ENCODE peak calls at places on chromosome 9, in five cellular contexts. L, R, D, G and W are unnamed samples.
A peak's percentile ranks its signal among the peaks of the same experiment; 100 is the strongest.

GRCh38 chr9:110648698-110649097 is 19.9 kb upstream of the MUSK start:
- DNase-seq in R (no peak), L (no peak), D (no peak), G (no peak), W (no peak)

GRCh38 chr9:113649054-113649453 is 185.5 kb downstream of the RGS3 start:
- DNase-seq in R (no peak), D (no peak), L (no peak), G (no peak), W (no peak)

GRCh38 chr9:21609506-21609905 is 127.4 kb upstream of the IFNE start:
- DNase-seq in D (no peak), G (no peak), L (no peak), R (no peak), W (no peak)

GRCh38 chr9:128912270-128912853 is 8.4 kb upstream of the PHYHD1 start:
- DNase-seq in L (peak; percentile 92), R (peak; percentile 55), G (no peak), D (peak; percentile 97), W (peak; percentile 98)

GRCh38 chr9:136939996-136940525 is 4.5 kb downstream of the FBXW5 start:
- DNase-seq in D (no peak), L (no peak), R (no peak), G (no peak), W (no peak)

GRCh38 chr9:137055385-137056364 is 1.8 kb upstream of the ENTPD2 start:
- DNase-seq in R (no peak), D (peak; percentile 66), L (no peak), G (no peak), W (no peak)

GRCh38 chr9:18393340-18394130 is 80.4 kb upstream of the ADAMTSL1 start:
- DNase-seq in L (peak; percentile 57), R (no peak), G (no peak), D (peak; percentile 97), W (peak; percentile 75)

GRCh38 chr9:92887880-92888338 is 10.1 kb upstream of the ZNF484 start:
- DNase-seq in L (no peak), D (no peak), G (no peak), R (no peak), W (no peak)

GRCh38 chr9:83937861-83938455 is 16.7 kb upstream of the KIF27 start:
- DNase-seq in G (peak; percentile 63), L (peak; percentile 86), R (no peak), D (peak; percentile 36), W (no peak)

GRCh38 chr9:33197279-33197678 is 30.1 kb upstream of the B4GALT1 start:
- DNase-seq in R (no peak), G (no peak), L (no peak), D (no peak), W (no peak)

GRCh38 chr9:21559402-21560280 is 77.5 kb upstream of the IFNE start:
- DNase-seq in R (peak; percentile 77), G (peak; percentile 48), D (peak; percentile 81), L (peak; percentile 73), W (no peak)

GRCh38 chr9:130630506-130631330 is 33.7 kb upstream of the PRDM12 start:
- DNase-seq in G (no peak), R (no peak), D (no peak), L (no peak), W (no peak)

GRCh38 chr9:83070257-83070656 is 7.3 kb upstream of the RASEF start:
- DNase-seq in D (peak; percentile 85), G (no peak), L (no peak), R (no peak), W (no peak)

DNA sequence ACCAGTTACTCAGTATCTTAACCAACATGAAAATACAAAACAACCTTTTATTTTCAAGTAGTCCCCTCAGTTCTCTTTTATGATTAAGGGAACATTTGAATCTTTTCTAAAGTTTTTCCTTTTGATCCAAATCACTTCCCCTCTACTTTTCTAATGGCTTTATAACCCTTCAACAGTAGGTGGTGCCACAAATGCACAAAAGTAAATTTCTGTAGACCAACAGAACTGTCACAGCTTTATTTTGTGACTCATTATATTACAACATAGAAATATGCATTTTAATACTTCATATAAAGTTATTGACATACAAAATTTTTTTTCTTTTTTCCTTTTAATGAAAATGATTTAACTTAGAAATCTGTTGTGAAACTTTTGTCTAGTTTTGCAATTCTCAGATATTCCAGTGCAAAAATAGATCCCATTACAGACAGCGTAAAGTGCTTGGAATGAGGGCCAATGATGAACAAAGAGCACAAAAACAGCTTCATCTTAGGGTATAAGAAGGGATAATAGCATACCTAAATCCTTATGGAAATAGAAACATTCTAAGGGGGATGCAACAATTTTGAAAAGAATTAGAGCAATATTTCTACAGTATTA is 17.0 kb downstream of the NIPSNAP3B start:
- DNase-seq in G (no peak), D (no peak), L (peak; percentile 10), R (no peak), W (no peak)
- H3K4me2 ChIP-seq in G (no peak overlapping the region), D (no peak overlapping the region), L (no peak overlapping the region), R (no peak overlapping the region), W (no peak overlapping the region)

DNA sequence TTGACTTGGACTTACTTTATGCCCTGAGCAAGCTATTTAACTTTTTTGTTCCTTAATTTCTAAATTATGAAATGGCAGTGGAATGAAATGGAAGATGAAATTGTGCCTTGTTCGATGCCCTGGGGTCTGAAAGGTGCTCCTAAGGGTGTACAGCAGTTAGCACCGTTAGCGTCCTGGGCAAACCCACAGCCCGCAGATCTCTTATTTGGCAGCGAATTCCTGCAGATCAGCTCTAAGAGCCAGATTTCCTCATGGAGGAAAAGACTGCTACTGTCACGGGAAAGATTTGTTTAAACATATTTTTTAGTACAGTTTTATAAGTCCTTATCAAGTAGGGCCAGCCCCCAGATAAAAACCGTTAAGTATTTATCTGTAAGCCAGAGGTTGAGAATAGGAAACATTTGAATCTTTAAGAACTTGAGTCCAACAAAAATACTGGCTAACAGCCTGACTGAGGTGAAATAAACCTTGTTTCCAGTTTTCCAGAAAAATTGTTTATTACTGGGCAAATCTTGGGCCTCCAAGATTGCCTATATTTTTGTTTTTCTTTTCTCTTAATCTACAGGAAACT is 216.5 kb upstream of the DMRT1 start:
- DNase-seq in L (no peak), G (no peak), R (no peak), D (no peak), W (no peak)
- H3K4me1 ChIP-seq in L (peaks cover 2% of the 10 kb centered on the region), G (peaks cover 3% of the 10 kb centered on the region), R (no peaks in the 10 kb centered on the region), D (no peaks in the 10 kb centered on the region), W (no peaks in the 10 kb centered on the region)

GRCh38 chr9:134316444-134317160 is 9.7 kb upstream of the RXRA start:
- DNase-seq in G (no peak), D (peak; percentile 77), R (no peak), L (no peak), W (no peak)
- H3K9ac ChIP-seq in G (peak overlapping the region; percentile 16), D (no peak overlapping the region), R (no peak overlapping the region), L (no peak overlapping the region), W (no peak overlapping the region)

GRCh38 chr9:124813496-124814177 is 36.7 kb downstream of the OLFML2A start:
- DNase-seq in G (no peak), R (no peak), D (peak; percentile 35), L (peak; percentile 45), W (no peak)

GRCh38 chr9:124812401-124813016 is 35.6 kb downstream of the OLFML2A start:
- DNase-seq in L (peak; percentile 89), G (peak; percentile 32), D (peak; percentile 99), R (no peak), W (no peak)

GRCh38 chr9:124814178-124814535 is 37.2 kb downstream of the OLFML2A start:
- DNase-seq in D (no peak), L (no peak), R (no peak), G (no peak), W (no peak)

GRCh38 chr9:124810513-124811355 is 33.8 kb downstream of the OLFML2A start:
- DNase-seq in D (peak; percentile 92), G (peak; percentile 54), R (peak; percentile 94), L (peak; percentile 97), W (peak; percentile 49)

GRCh38 chr9:124813041-124813440 is 36.1 kb downstream of the OLFML2A start:
- DNase-seq in L (no peak), D (no peak), R (no peak), G (no peak), W (no peak)
- H3K4me2 ChIP-seq in L (no peak overlapping the region), D (peak overlapping the region; percentile 75), R (no peak overlapping the region), G (no peak overlapping the region), W (no peak overlapping the region)

GRCh38 chr9:638152-638551 is 203.3 kb upstream of the DMRT1 start:
- DNase-seq in L (no peak), D (no peak), G (no peak), R (no peak), W (no peak)
- H3K4me1 ChIP-seq in L (no peaks in the 10 kb centered on the region), D (no peaks in the 10 kb centered on the region), G (peaks cover 2% of the 10 kb centered on the region), R (no peaks in the 10 kb centered on the region), W (no peaks in the 10 kb centered on the region)

GRCh38 chr9:94837404-94837803 is 110.9 kb downstream of the AOPEP start:
- DNase-seq in R (no peak), L (no peak), G (no peak), D (no peak), W (no peak)

GRCh38 chr9:94829380-94830070 is 103.0 kb downstream of the AOPEP start:
- DNase-seq in D (no peak), G (no peak), L (no peak), R (no peak), W (no peak)

GRCh38 chr9:94839398-94839797 is 112.9 kb downstream of the AOPEP start:
- DNase-seq in L (no peak), G (no peak), R (no peak), D (no peak), W (no peak)

DNA sequence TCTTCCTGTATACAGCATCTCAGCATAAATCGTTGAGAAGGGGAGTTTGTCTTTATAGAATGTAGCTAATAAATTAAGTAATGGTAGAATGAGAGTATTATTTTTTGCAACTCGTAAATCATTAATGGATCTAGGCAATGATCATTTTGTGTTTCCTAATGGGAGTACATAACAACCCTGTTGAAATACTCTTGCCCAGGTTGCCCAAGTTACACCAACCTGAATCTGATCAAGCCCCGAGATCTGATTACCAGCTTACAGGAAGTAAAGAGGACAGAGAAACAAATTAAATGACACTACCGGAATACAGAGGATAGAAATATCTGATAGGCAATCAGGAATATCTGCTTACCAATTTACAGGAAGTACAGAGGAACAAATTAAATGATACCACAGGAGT is 107.3 kb downstream of the AOPEP start:
- DNase-seq in L (no peak), D (no peak), G (no peak), R (no peak), W (no peak)
- H3K9ac ChIP-seq in L (no peak overlapping the region), D (no peak overlapping the region), G (no peak overlapping the region), R (no peak overlapping the region), W (no peak overlapping the region)

GRCh38 chr9:37198034-37198718 is 77.8 kb downstream of the ZCCHC7 start:
- DNase-seq in G (no peak), D (no peak), L (no peak), R (no peak), W (no peak)
- H3K4me2 ChIP-seq in G (no peak overlapping the region), D (peak overlapping the region; percentile 5), L (no peak overlapping the region), R (no peak overlapping the region), W (no peak overlapping the region)

DNA sequence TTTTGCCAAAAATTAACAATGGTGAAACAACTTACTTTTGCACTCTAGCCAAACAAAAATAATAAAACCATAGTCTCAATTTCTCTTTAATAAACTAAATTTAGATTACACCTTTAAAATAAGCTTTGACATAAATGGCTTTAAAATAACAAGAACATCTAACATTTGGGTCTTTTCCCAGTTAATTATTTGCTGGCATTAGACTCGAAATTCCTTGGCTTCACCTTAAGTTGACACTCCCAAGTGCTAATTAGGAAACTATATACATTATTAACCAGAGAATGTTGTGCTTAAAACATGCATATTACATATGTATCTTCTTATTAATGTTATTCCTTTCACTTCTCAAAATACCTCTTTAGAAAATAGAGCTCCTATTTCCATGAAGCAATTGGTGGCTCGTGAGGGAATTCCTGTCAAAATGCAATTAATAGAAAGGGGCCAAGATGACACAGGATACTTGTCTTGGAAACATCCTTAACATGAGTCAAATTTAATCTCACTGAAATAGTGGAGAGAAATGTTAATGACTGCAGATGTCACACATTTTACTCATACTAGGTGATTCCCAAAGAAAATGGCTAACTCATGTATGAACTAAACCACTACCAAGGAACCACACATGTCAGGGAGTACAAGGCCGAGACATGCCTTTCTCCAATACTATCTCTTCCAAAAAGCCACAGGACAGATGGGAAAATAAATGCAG is 932.9 kb upstream of the DMAC1 start:
- DNase-seq in R (no peak), L (peak; percentile 18), G (no peak), D (no peak), W (no peak)
- H3K4me1 ChIP-seq in R (peaks cover 7% of the 10 kb centered on the region), L (peaks cover 15% of the 10 kb centered on the region), G (peaks cover 16% of the 10 kb centered on the region), D (peaks cover 11% of the 10 kb centered on the region), W (peaks cover 3% of the 10 kb centered on the region)